ENCODE peak calls at places on chromosomes 4 and X, in eight cellular contexts. Q, F, Z, V, E, L, M and C are unnamed samples.

GRCh38 chrX:12497832-12498591 is 293.2 kb upstream of the PRPS2 start:
- DNase-seq in Q (no peak), F (no peak), Z (peak; percentile 4), V (no peak), E (no peak), L (no peak), M (no peak), C (no peak)

GRCh38 chr4:88697588-88698329 is at the start of gene NAP1L5:
- DNase-seq in Q (peak; percentile 72), F (peak; percentile 84), Z (no peak), V (peak; percentile 33), E (peak; percentile 75), L (peak; percentile 83), M (peak; percentile 81), C (no peak)

GRCh38 chrX:133586443-133586842 is 171.2 kb upstream of the GPC4 start:
- DNase-seq in Q (no peak), F (no peak), Z (peak; percentile 52), V (no peak), E (no peak), L (no peak), M (no peak), C (no peak)

GRCh38 chr4:101292214-101292613 is 55.1 kb downstream of the PPP3CA start:
- DNase-seq in Q (no peak), F (no peak), Z (no peak), V (no peak), E (no peak), L (no peak), M (no peak), C (no peak)

GRCh38 chr4:93495346-93495745 is 333.2 kb upstream of the ATOH1 start:
- DNase-seq in Q (no peak), F (no peak), Z (no peak), V (no peak), E (no peak), L (no peak), M (no peak), C (no peak)

GRCh38 chr4:186485621-186486062 is 69.7 kb downstream of the MTNR1A start:
- DNase-seq in Q (peak; percentile 51), F (no peak), Z (peak; percentile 2), V (no peak), E (no peak), L (peak; percentile 14), M (no peak), C (no peak)

GRCh38 chrX:124641737-124642491 is 295.6 kb downstream of the SH2D1A start:
- DNase-seq in Q (no peak), F (no peak), Z (no peak), V (no peak), E (no peak), L (no peak), M (no peak), C (no peak)

GRCh38 chrX:54093159-54093558 is 48.9 kb upstream of the PHF8 start:
- DNase-seq in Q (no peak), F (no peak), Z (no peak), V (no peak), E (no peak), L (no peak), M (no peak), C (no peak)

GRCh38 chr4:154643493-154643892 is 31.0 kb upstream of the FGG start:
- DNase-seq in Q (no peak), F (no peak), Z (no peak), V (no peak), E (no peak), L (no peak), M (no peak), C (no peak)

GRCh38 chr4:147689062-147689461 is 5.1 kb upstream of the PRMT9 start:
- DNase-seq in Q (no peak), F (no peak), Z (no peak), V (no peak), E (no peak), L (no peak), M (no peak), C (no peak)

GRCh38 chr4:53932784-53933183 is 131.6 kb downstream of the CHIC2 start:
- DNase-seq in Q (peak; percentile 80), F (no peak), Z (no peak), V (no peak), E (no peak), L (peak; percentile 97), M (no peak), C (no peak)

GRCh38 chr4:186724861-186725419 is 1.3 kb upstream of the FAT1 start:
- DNase-seq in Q (peak; percentile 50), F (no peak), Z (peak; percentile 22), V (peak; percentile 49), E (no peak), L (peak; percentile 65), M (no peak), C (no peak)

GRCh38 chr4:128155231-128155855 is 94.2 kb downstream of the LARP1B start:
- DNase-seq in Q (no peak), F (no peak), Z (no peak), V (no peak), E (no peak), L (no peak), M (no peak), C (no peak)

GRCh38 chr4:25301471-25301870 is 11.1 kb upstream of the ZCCHC4 start:
- DNase-seq in Q (no peak), F (no peak), Z (no peak), V (no peak), E (peak; percentile 55), L (no peak), M (no peak), C (no peak)

GRCh38 chrX:67654301-67654700 is 110.5 kb downstream of the AR start:
- DNase-seq in Q (no peak), F (no peak), Z (no peak), V (no peak), E (no peak), L (no peak), M (no peak), C (no peak)

GRCh38 chr4:70556856-70557255 is 35.2 kb upstream of the AMBN start:
- DNase-seq in Q (peak; percentile 10), F (no peak), Z (no peak), V (no peak), E (no peak), L (no peak), M (no peak), C (no peak)

GRCh38 chr4:26132858-26133257 is 188.0 kb upstream of the RBPJ start:
- DNase-seq in Q (no peak), F (no peak), Z (no peak), V (no peak), E (no peak), L (no peak), M (no peak), C (no peak)

GRCh38 chr4:165828928-165829327 is 44.1 kb upstream of the TLL1 start:
- DNase-seq in Q (no peak), F (no peak), Z (no peak), V (no peak), E (no peak), L (no peak), M (no peak), C (no peak)

GRCh38 chr4:2141022-2141761 is 82.1 kb downstream of the NAT8L start:
- DNase-seq in Q (no peak), F (no peak), Z (no peak), V (no peak), E (no peak), L (no peak), M (no peak), C (no peak)

GRCh38 chrX:5656544-5656943 is 572.1 kb downstream of the NLGN4X start:
- DNase-seq in Q (no peak), F (no peak), Z (no peak), V (no peak), E (no peak), L (no peak), M (no peak), C (no peak)

GRCh38 chr4:173490256-173490655 is 39.8 kb downstream of the HAND2 start:
- DNase-seq in Q (peak; percentile 40), F (no peak), Z (no peak), V (no peak), E (no peak), L (no peak), M (no peak), C (no peak)

GRCh38 chrX:64206556-64207162 is 1.2 kb upstream of the AMER1 start:
- DNase-seq in Q (peak; percentile 67), F (no peak), Z (no peak), V (no peak), E (peak; percentile 41), L (no peak), M (no peak), C (no peak)

GRCh38 chr4:17616283-17616682 is 1.8 kb downstream of the MED28 start:
- DNase-seq in Q (no peak), F (no peak), Z (no peak), V (no peak), E (no peak), L (no peak), M (no peak), C (no peak)

GRCh38 chrX:17511556-17511955 is 136.6 kb downstream of the NHS start:
- DNase-seq in Q (no peak), F (no peak), Z (no peak), V (no peak), E (no peak), L (no peak), M (no peak), C (no peak)

GRCh38 chr4:6360385-6360784 is 90.7 kb downstream of the WFS1 start:
- DNase-seq in Q (no peak), F (peak; percentile 37), Z (no peak), V (no peak), E (no peak), L (no peak), M (no peak), C (no peak)

GRCh38 chr4:123587983-123588494 is 191.4 kb downstream of the SPRY1 start:
- DNase-seq in Q (peak; percentile 93), F (no peak), Z (no peak), V (no peak), E (no peak), L (peak; percentile 63), M (no peak), C (no peak)

GRCh38 chr4:178963646-178964045 is 1521.4 kb upstream of the AGA start:
- DNase-seq in Q (no peak), F (no peak), Z (no peak), V (no peak), E (no peak), L (no peak), M (no peak), C (no peak)

GRCh38 chrX:49308604-49309269 is 5.3 kb downstream of the GAGE10 start:
- DNase-seq in Q (peak; percentile 40), F (no peak), Z (no peak), V (no peak), E (peak; percentile 57), L (peak; percentile 8), M (peak; percentile 19), C (no peak)

GRCh38 chr4:47213106-47213505 is 181.7 kb downstream of the GABRB1 start:
- DNase-seq in Q (no peak), F (no peak), Z (no peak), V (no peak), E (no peak), L (peak; percentile 15), M (no peak), C (no peak)

GRCh38 chrX:135484636-135485289 is 35.7 kb upstream of the INTS6L start:
- DNase-seq in Q (peak; percentile 68), F (no peak), Z (peak; percentile 32), V (peak; percentile 2), E (no peak), L (peak; percentile 42), M (peak; percentile 23), C (no peak)

GRCh38 chrX:109281478-109282275 is 200.2 kb downstream of the GUCY2F start:
- DNase-seq in Q (no peak), F (no peak), Z (no peak), V (no peak), E (no peak), L (peak; percentile 43), M (no peak), C (no peak)

GRCh38 chr4:38160487-38161207 is 200.4 kb downstream of the PTTG2 start:
- DNase-seq in Q (peak; percentile 94), F (no peak), Z (peak; percentile 70), V (no peak), E (no peak), L (peak; percentile 93), M (peak; percentile 71), C (peak; percentile 41)

GRCh38 chr4:106868381-106869035 is 167.6 kb downstream of the DKK2 start:
- DNase-seq in Q (peak; percentile 49), F (no peak), Z (no peak), V (no peak), E (no peak), L (peak; percentile 71), M (no peak), C (no peak)

GRCh38 chrX:118901991-118902390 is 72.4 kb upstream of the LONRF3 start:
- DNase-seq in Q (no peak), F (no peak), Z (no peak), V (no peak), E (no peak), L (no peak), M (no peak), C (no peak)